ENCODE peak calls at places on chromosomes 16 and 17, in six cellular contexts. One of them, this sample, is unnamed. For H3K36me3, the result is how much of the 10 kb centered on the place peaks cover.

GRCh38 chr17:79005063-79005861 is 4.3 kb downstream of the CANT1 start:
- DNase-seq in heart left ventricle: no peak
- DNase-seq in stomach: peak
- DNase-seq in prostate gland: peak
- DNase-seq in thyroid gland: peak
- DNase-seq in body of pancreas: peak
- DNase-seq in this sample: peak

GRCh38 chr16:17607624-17608023 is 136.9 kb upstream of the XYLT1 start:
- DNase-seq in heart left ventricle: no peak
- DNase-seq in stomach: no peak
- DNase-seq in prostate gland: no peak
- DNase-seq in thyroid gland: no peak
- DNase-seq in body of pancreas: no peak
- DNase-seq in this sample: no peak

GRCh38 chr17:55825213-55825612 is 74.4 kb downstream of the PCTP start:
- DNase-seq in heart left ventricle: no peak
- DNase-seq in stomach: no peak
- DNase-seq in prostate gland: no peak
- DNase-seq in thyroid gland: no peak
- DNase-seq in body of pancreas: no peak
- DNase-seq in this sample: no peak

GRCh38 chr16:57606147-57606846 is 22.1 kb upstream of the ADGRG1 start:
- DNase-seq in heart left ventricle: peak
- DNase-seq in stomach: no peak
- DNase-seq in prostate gland: no peak
- DNase-seq in thyroid gland: no peak
- DNase-seq in body of pancreas: no peak
- DNase-seq in this sample: no peak

GRCh38 chr17:77329741-77330531 is 189.2 kb downstream of the SEC14L1 start:
- DNase-seq in heart left ventricle: peak
- DNase-seq in stomach: peak
- DNase-seq in prostate gland: no peak
- DNase-seq in thyroid gland: no peak
- DNase-seq in body of pancreas: no peak
- DNase-seq in this sample: no peak

GRCh38 chr16:68345351-68345810 is 34.6 kb downstream of the PRMT7 start:
- DNase-seq in heart left ventricle: no peak
- DNase-seq in stomach: no peak
- DNase-seq in prostate gland: no peak
- DNase-seq in thyroid gland: no peak
- DNase-seq in body of pancreas: no peak
- DNase-seq in this sample: no peak

GRCh38 chr16:50193594-50193993 is 40.5 kb downstream of the TENT4B start:
- DNase-seq in heart left ventricle: no peak
- DNase-seq in stomach: no peak
- DNase-seq in prostate gland: no peak
- DNase-seq in thyroid gland: peak
- DNase-seq in body of pancreas: no peak
- DNase-seq in this sample: no peak

GRCh38 chr17:72117748-72118587 is 2.9 kb upstream of the SOX9 start:
- DNase-seq in heart left ventricle: no peak
- DNase-seq in stomach: no peak
- DNase-seq in prostate gland: no peak
- DNase-seq in thyroid gland: peak
- DNase-seq in body of pancreas: peak
- DNase-seq in this sample: no peak

GRCh38 chr16:14131774-14132695 is 60.9 kb downstream of the MRTFB start:
- DNase-seq in heart left ventricle: no peak
- DNase-seq in stomach: no peak
- DNase-seq in prostate gland: no peak
- DNase-seq in thyroid gland: no peak
- DNase-seq in body of pancreas: no peak
- DNase-seq in this sample: no peak

GRCh38 chr17:165939-166338 is 15.5 kb downstream of the DOC2B start:
- DNase-seq in heart left ventricle: no peak
- DNase-seq in stomach: no peak
- DNase-seq in prostate gland: no peak
- DNase-seq in thyroid gland: no peak
- DNase-seq in body of pancreas: no peak
- DNase-seq in this sample: no peak

GRCh38 chr16:81645303-81645702 is 133.8 kb upstream of the PLCG2 start:
- DNase-seq in heart left ventricle: peak
- DNase-seq in stomach: no peak
- DNase-seq in prostate gland: peak
- DNase-seq in thyroid gland: peak
- DNase-seq in body of pancreas: peak
- DNase-seq in this sample: peak

GRCh38 chr16:53968454-53968853 is 264.5 kb downstream of the FTO start:
- DNase-seq in heart left ventricle: no peak
- DNase-seq in stomach: no peak
- DNase-seq in prostate gland: no peak
- DNase-seq in thyroid gland: no peak
- DNase-seq in body of pancreas: no peak
- DNase-seq in this sample: no peak

GRCh38 chr17:5785867-5786509 is 201.7 kb upstream of the NLRP1 start:
- DNase-seq in heart left ventricle: no peak
- DNase-seq in stomach: no peak
- DNase-seq in prostate gland: no peak
- DNase-seq in thyroid gland: no peak
- DNase-seq in body of pancreas: no peak
- DNase-seq in this sample: no peak

GRCh38 chr17:81030726-81031570 is 4.0 kb upstream of the BAIAP2 start:
- DNase-seq in heart left ventricle: peak
- DNase-seq in stomach: no peak
- DNase-seq in prostate gland: no peak
- DNase-seq in thyroid gland: no peak
- DNase-seq in body of pancreas: peak
- DNase-seq in this sample: no peak

GRCh38 chr17:74858672-74859438 is 830 bp downstream of the GRIN2C start:
- DNase-seq in heart left ventricle: no peak
- DNase-seq in stomach: no peak
- DNase-seq in prostate gland: no peak
- DNase-seq in thyroid gland: peak
- DNase-seq in body of pancreas: no peak
- DNase-seq in this sample: no peak

GRCh38 chr17:63950940-63951907 is 19.1 kb upstream of the CD79B start:
- DNase-seq in heart left ventricle: no peak
- DNase-seq in stomach: peak
- DNase-seq in prostate gland: peak
- DNase-seq in thyroid gland: peak
- DNase-seq in body of pancreas: peak
- DNase-seq in this sample: no peak

GRCh38 chr16:24102120-24102740 is 153.9 kb upstream of the CACNG3 start:
- DNase-seq in heart left ventricle: no peak
- DNase-seq in stomach: no peak
- DNase-seq in prostate gland: no peak
- DNase-seq in thyroid gland: no peak
- DNase-seq in body of pancreas: no peak
- DNase-seq in this sample: no peak

GRCh38 chr16:2752850-2753522 is 548 bp downstream of the SRRM2 start:
- DNase-seq in heart left ventricle: peak
- DNase-seq in stomach: peak
- DNase-seq in prostate gland: peak
- DNase-seq in thyroid gland: peak
- DNase-seq in body of pancreas: peak
- DNase-seq in this sample: peak

GRCh38 chr17:19374136-19374535 is 4.2 kb upstream of the MAPK7 start:
- DNase-seq in heart left ventricle: no peak
- DNase-seq in stomach: no peak
- DNase-seq in prostate gland: no peak
- DNase-seq in thyroid gland: no peak
- DNase-seq in body of pancreas: no peak
- DNase-seq in this sample: peak

DNA sequence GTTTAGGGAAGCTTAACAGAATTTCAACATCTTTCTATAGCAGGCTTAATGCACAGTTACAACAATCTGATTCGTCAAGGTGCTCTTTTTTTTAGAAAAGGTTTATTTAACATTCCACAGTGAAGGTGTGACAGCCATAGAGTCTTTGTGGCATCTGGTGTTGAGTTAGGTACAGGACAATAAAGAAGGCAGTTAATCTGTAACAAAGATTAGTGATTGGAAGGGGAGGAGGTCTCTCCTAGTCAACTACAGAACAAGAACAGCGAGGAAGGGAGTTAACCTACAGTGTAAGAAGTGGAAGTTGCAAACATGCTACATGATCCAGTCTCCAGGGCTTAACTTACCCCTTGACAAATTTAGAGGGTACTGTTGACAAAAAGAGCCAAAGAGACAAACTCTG is 3.0 kb upstream of the ZDHHC7 start:
- DNase-seq in heart left ventricle: no peak
- DNase-seq in stomach: no peak
- DNase-seq in prostate gland: no peak
- DNase-seq in thyroid gland: no peak
- DNase-seq in body of pancreas: no peak
- DNase-seq in this sample: no peak
- TF ChIP-seq POLR2A in heart left ventricle: no peak
- TF ChIP-seq POLR2A in stomach: no peak
- TF ChIP-seq POLR2A in prostate gland: no peak
- TF ChIP-seq POLR2A in thyroid gland: no peak
- TF ChIP-seq POLR2A in body of pancreas: no peak
- TF ChIP-seq POLR2A in this sample: no peak

GRCh38 chr16:79270011-79270410 is 330.5 kb downstream of the MAF start:
- DNase-seq in heart left ventricle: no peak
- DNase-seq in stomach: no peak
- DNase-seq in prostate gland: no peak
- DNase-seq in thyroid gland: no peak
- DNase-seq in body of pancreas: no peak
- DNase-seq in this sample: no peak

GRCh38 chr16:79272141-79272577 is 328.4 kb downstream of the MAF start:
- DNase-seq in heart left ventricle: no peak
- DNase-seq in stomach: no peak
- DNase-seq in prostate gland: no peak
- DNase-seq in thyroid gland: no peak
- DNase-seq in body of pancreas: no peak
- DNase-seq in this sample: no peak

GRCh38 chr16:79269211-79269863 is 331.2 kb downstream of the MAF start:
- DNase-seq in heart left ventricle: no peak
- DNase-seq in stomach: no peak
- DNase-seq in prostate gland: no peak
- DNase-seq in thyroid gland: no peak
- DNase-seq in body of pancreas: peak
- DNase-seq in this sample: no peak

GRCh38 chr16:79274197-79274596 is 326.3 kb downstream of the MAF start:
- DNase-seq in heart left ventricle: no peak
- DNase-seq in stomach: no peak
- DNase-seq in prostate gland: no peak
- DNase-seq in thyroid gland: no peak
- DNase-seq in body of pancreas: no peak
- DNase-seq in this sample: no peak

DNA sequence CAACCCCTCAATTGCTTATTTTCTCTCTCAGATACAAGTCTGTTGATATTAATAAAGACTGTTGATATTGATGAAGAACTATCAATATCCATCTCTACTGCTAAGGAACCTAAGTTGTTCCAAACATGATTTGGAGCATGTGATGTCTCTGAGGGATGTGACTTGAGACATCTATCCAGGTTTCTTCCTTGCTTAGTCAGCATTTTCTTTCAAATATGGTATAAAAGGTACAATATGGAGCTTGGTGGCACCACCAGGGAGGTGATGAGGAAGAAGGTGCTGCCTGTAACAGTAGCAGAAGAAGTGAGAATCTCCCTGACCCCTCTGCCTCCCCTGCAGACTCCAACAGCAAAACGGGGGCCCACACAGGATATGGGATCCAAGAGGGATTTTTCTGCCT is 329.0 kb downstream of the MAF start:
- DNase-seq in heart left ventricle: no peak
- DNase-seq in stomach: no peak
- DNase-seq in prostate gland: no peak
- DNase-seq in thyroid gland: no peak
- DNase-seq in body of pancreas: no peak
- DNase-seq in this sample: no peak
- H3K36me3 ChIP-seq in heart left ventricle: under half
- H3K36me3 ChIP-seq in stomach: under half
- H3K36me3 ChIP-seq in prostate gland: under half
- H3K36me3 ChIP-seq in thyroid gland: under half
- H3K36me3 ChIP-seq in body of pancreas: under half
- H3K36me3 ChIP-seq in this sample: under half

DNA sequence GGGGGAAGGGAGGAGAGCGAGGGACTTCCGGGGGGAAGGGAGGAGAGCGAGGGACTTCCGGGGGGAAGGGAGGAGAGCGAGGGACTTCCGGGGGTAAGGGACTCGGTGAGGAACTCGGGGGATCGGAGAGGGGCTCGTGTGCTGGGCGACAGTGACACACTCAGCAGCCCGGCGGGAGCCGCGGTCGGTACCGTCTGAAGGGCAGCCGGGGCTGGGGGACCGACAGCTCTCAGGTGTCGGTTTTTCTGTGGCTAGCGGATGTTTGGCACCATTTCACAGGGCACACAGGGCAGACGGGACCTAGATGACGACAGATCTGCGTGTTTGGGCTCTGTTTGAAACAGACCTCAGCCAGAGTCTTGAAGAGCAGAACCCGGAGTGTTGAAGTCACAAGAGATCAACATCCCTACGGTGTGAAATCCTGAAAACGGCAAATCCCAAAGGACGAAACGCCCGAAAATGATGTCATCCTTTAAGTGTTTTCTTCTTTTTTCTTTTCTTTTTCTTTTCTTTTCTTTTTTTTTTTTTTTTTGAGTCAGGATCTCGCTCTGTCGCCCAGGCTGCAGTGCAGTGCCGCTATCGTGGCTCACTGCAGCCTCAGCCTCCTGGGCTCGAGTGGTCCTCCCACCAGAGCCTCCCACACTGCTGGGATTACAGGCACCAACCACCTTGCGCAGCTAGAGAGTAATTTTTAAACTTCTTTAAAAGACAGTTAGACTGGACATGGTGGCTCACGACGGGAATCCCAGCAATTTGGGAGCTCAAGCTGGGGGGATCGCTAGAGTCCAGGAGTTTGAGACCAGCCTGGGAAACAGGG is 23.9 kb downstream of the ZNF778 start:
- DNase-seq in heart left ventricle: peak
- DNase-seq in stomach: peak
- DNase-seq in prostate gland: peak
- DNase-seq in thyroid gland: peak
- DNase-seq in body of pancreas: peak
- DNase-seq in this sample: peak
- TF ChIP-seq POLR2A in heart left ventricle: peak
- TF ChIP-seq POLR2A in stomach: no peak
- TF ChIP-seq POLR2A in prostate gland: peak
- TF ChIP-seq POLR2A in thyroid gland: no peak
- TF ChIP-seq POLR2A in body of pancreas: peak
- TF ChIP-seq POLR2A in this sample: peak

GRCh38 chr17:28551421-28552186 is 820 bp downstream of the UNC119 start:
- DNase-seq in heart left ventricle: no peak
- DNase-seq in stomach: no peak
- DNase-seq in prostate gland: no peak
- DNase-seq in thyroid gland: no peak
- DNase-seq in body of pancreas: no peak
- DNase-seq in this sample: no peak

GRCh38 chr17:28555022-28555421 is 2.6 kb upstream of the UNC119 start:
- DNase-seq in heart left ventricle: no peak
- DNase-seq in stomach: no peak
- DNase-seq in prostate gland: no peak
- DNase-seq in thyroid gland: no peak
- DNase-seq in body of pancreas: no peak
- DNase-seq in this sample: no peak

GRCh38 chr17:28552201-28552999 is at the start of gene UNC119:
- DNase-seq in heart left ventricle: peak
- DNase-seq in stomach: peak
- DNase-seq in prostate gland: peak
- DNase-seq in thyroid gland: peak
- DNase-seq in body of pancreas: peak
- DNase-seq in this sample: peak

GRCh38 chr17:28553000-28553505 is 629 bp upstream of the UNC119 start:
- DNase-seq in heart left ventricle: no peak
- DNase-seq in stomach: no peak
- DNase-seq in prostate gland: no peak
- DNase-seq in thyroid gland: no peak
- DNase-seq in body of pancreas: no peak
- DNase-seq in this sample: no peak

GRCh38 chr17:28554565-28554964 is 2.1 kb upstream of the UNC119 start:
- DNase-seq in heart left ventricle: no peak
- DNase-seq in stomach: no peak
- DNase-seq in prostate gland: no peak
- DNase-seq in thyroid gland: no peak
- DNase-seq in body of pancreas: no peak
- DNase-seq in this sample: no peak
- H3K36me3 ChIP-seq in heart left ventricle: under half
- H3K36me3 ChIP-seq in stomach: half or more
- H3K36me3 ChIP-seq in prostate gland: under half
- H3K36me3 ChIP-seq in thyroid gland: half or more
- H3K36me3 ChIP-seq in body of pancreas: under half
- H3K36me3 ChIP-seq in this sample: under half